ENCODE peak calls at places on chromosomes 5 and 9, in eight cellular contexts. P, X, K, D, W, T, F and C are unnamed samples.

GRCh38 chr9:20512106-20512505 is 110.2 kb downstream of the MLLT3 start:
- DNase-seq in P (peak; percentile 3), X (no peak), K (peak; percentile 68), D (peak; percentile 7), W (peak; percentile 72), T (no peak), F (no peak), C (peak; percentile 83)

GRCh38 chr9:125989090-125989501 is 241.9 kb downstream of the PBX3 start:
- DNase-seq in P (no peak), X (no peak), K (no peak), D (no peak), W (no peak), T (no peak), F (peak; percentile 66), C (no peak)

GRCh38 chr5:178467261-178468195 is 122.7 kb downstream of the COL23A1 start:
- DNase-seq in P (no peak), X (peak; percentile 69), K (peak; percentile 35), D (no peak), W (peak; percentile 32), T (no peak), F (no peak), C (peak; percentile 55)

GRCh38 chr9:16316406-16316805 is 554.1 kb downstream of the BNC2 start:
- DNase-seq in P (no peak), X (peak; percentile 36), K (no peak), D (no peak), W (no peak), T (no peak), F (no peak), C (no peak)

GRCh38 chr5:180333661-180334060 is 19.5 kb downstream of the GFPT2 start:
- DNase-seq in P (peak; percentile 96), X (no peak), K (peak; percentile 93), D (no peak), W (peak; percentile 76), T (no peak), F (no peak), C (peak; percentile 90)

GRCh38 chr9:20744046-20744630 is 60.1 kb downstream of the FOCAD start:
- DNase-seq in P (no peak), X (no peak), K (no peak), D (no peak), W (no peak), T (no peak), F (no peak), C (no peak)

GRCh38 chr5:50440651-50441478 is at the start of gene EMB:
- DNase-seq in P (no peak), X (peak; percentile 95), K (peak; percentile 50), D (no peak), W (no peak), T (peak; percentile 52), F (peak; percentile 97), C (peak; percentile 2)

GRCh38 chr9:20054734-20055133 is 265.9 kb upstream of the SLC24A2 start:
- DNase-seq in P (no peak), X (no peak), K (no peak), D (no peak), W (no peak), T (no peak), F (no peak), C (no peak)

GRCh38 chr5:19314840-19315239 is 673.2 kb downstream of the CDH18 start:
- DNase-seq in P (peak; percentile 91), X (no peak), K (no peak), D (no peak), W (no peak), T (no peak), F (no peak), C (no peak)

GRCh38 chr5:120327180-120327579 is 136.9 kb upstream of the PRR16 start:
- DNase-seq in P (no peak), X (no peak), K (peak; percentile 24), D (no peak), W (peak; percentile 17), T (no peak), F (no peak), C (peak; percentile 47)

GRCh38 chr9:23541976-23542375 is 284.1 kb downstream of the ELAVL2 start:
- DNase-seq in P (no peak), X (no peak), K (no peak), D (no peak), W (no peak), T (no peak), F (no peak), C (no peak)

GRCh38 chr9:113462781-113463286 is 693 bp upstream of the RGS3 start:
- DNase-seq in P (no peak), X (no peak), K (no peak), D (no peak), W (no peak), T (no peak), F (no peak), C (no peak)

GRCh38 chr5:134255418-134256150 is 29.7 kb upstream of the PPP2CA start:
- DNase-seq in P (peak; percentile 60), X (no peak), K (peak; percentile 88), D (no peak), W (peak; percentile 88), T (no peak), F (no peak), C (peak; percentile 69)

GRCh38 chr9:83219154-83219923 is 156.4 kb upstream of the RASEF start:
- DNase-seq in P (peak; percentile 83), X (peak; percentile 62), K (peak; percentile 88), D (peak; percentile 67), W (peak; percentile 46), T (peak; percentile 38), F (peak; percentile 88), C (peak; percentile 91)

GRCh38 chr9:35645736-35646582 is 4.8 kb downstream of the SIT1 start:
- DNase-seq in P (no peak), X (peak; percentile 76), K (no peak), D (no peak), W (no peak), T (peak; percentile 28), F (no peak), C (peak; percentile 54)

GRCh38 chr9:70940605-70941004 is 180.8 kb downstream of the TRPM3 start:
- DNase-seq in P (no peak), X (no peak), K (no peak), D (no peak), W (no peak), T (no peak), F (no peak), C (no peak)

GRCh38 chr5:149550267-149550582 is 1.0 kb downstream of the CSNK1A1 start:
- DNase-seq in P (no peak), X (no peak), K (peak; percentile 82), D (peak; percentile 23), W (peak; percentile 71), T (no peak), F (no peak), C (peak; percentile 90)

GRCh38 chr9:114662081-114662989 is 4.7 kb upstream of the TEX53 start:
- DNase-seq in P (peak; percentile 37), X (peak; percentile 75), K (peak; percentile 55), D (no peak), W (peak; percentile 33), T (peak; percentile 79), F (no peak), C (peak; percentile 53)

GRCh38 chr9:17614929-17615328 is 36.1 kb downstream of the SH3GL2 start:
- DNase-seq in P (no peak), X (no peak), K (no peak), D (no peak), W (peak; percentile 6), T (no peak), F (no peak), C (no peak)

GRCh38 chr5:16456103-16456832 is 9.3 kb downstream of the ZNF622 start:
- DNase-seq in P (peak; percentile 80), X (peak; percentile 63), K (peak; percentile 91), D (peak; percentile 34), W (peak; percentile 72), T (peak; percentile 40), F (no peak), C (peak; percentile 81)

GRCh38 chr5:136130581-136130980 is 2.1 kb upstream of the SMAD5 start:
- DNase-seq in P (no peak), X (no peak), K (no peak), D (no peak), W (no peak), T (no peak), F (no peak), C (no peak)